ENCODE peak calls at places on chromosome 3, in six cellular contexts. One of them, this sample, is unnamed.

GRCh38 chr3:64612082-64612860 is 75.5 kb downstream of the ADAMTS9 start:
- DNase-seq in mammary epithelial cell: no peak
- DNase-seq in HCT116: no peak
- DNase-seq in H1: no peak
- DNase-seq in K562: no peak
- DNase-seq in GM23248: peak
- DNase-seq in this sample: no peak

GRCh38 chr3:151837057-151837456 is 23.1 kb downstream of the AADAC start:
- DNase-seq in H1: no peak
- DNase-seq in GM23248: peak
- DNase-seq in K562: peak
- DNase-seq in HCT116: peak
- DNase-seq in mammary epithelial cell: peak
- DNase-seq in this sample: peak

GRCh38 chr3:152307829-152308474 is 39.2 kb downstream of the MBNL1 start:
- DNase-seq in K562: no peak
- DNase-seq in H1: no peak
- DNase-seq in GM23248: no peak
- DNase-seq in mammary epithelial cell: no peak
- DNase-seq in HCT116: no peak
- DNase-seq in this sample: no peak

GRCh38 chr3:74267583-74268184 is 346.8 kb downstream of the CNTN3 start:
- DNase-seq in HCT116: no peak
- DNase-seq in mammary epithelial cell: peak
- DNase-seq in K562: peak
- DNase-seq in H1: no peak
- DNase-seq in GM23248: peak
- DNase-seq in this sample: peak

GRCh38 chr3:49715611-49716121 is 3.8 kb downstream of the AMIGO3 start:
- DNase-seq in HCT116: no peak
- DNase-seq in H1: no peak
- DNase-seq in mammary epithelial cell: no peak
- DNase-seq in K562: no peak
- DNase-seq in GM23248: no peak
- DNase-seq in this sample: no peak

GRCh38 chr3:132342183-132342582 is 25.0 kb downstream of the ACP3 start:
- DNase-seq in GM23248: no peak
- DNase-seq in H1: no peak
- DNase-seq in mammary epithelial cell: no peak
- DNase-seq in HCT116: no peak
- DNase-seq in K562: no peak
- DNase-seq in this sample: no peak

GRCh38 chr3:102830415-102830814 is 395.6 kb downstream of the ZPLD1 start:
- DNase-seq in K562: no peak
- DNase-seq in GM23248: no peak
- DNase-seq in mammary epithelial cell: no peak
- DNase-seq in HCT116: no peak
- DNase-seq in H1: no peak
- DNase-seq in this sample: no peak

GRCh38 chr3:71987089-71987735 is 202.3 kb upstream of the PROK2 start:
- DNase-seq in mammary epithelial cell: no peak
- DNase-seq in K562: no peak
- DNase-seq in H1: no peak
- DNase-seq in GM23248: peak
- DNase-seq in HCT116: peak
- DNase-seq in this sample: no peak

GRCh38 chr3:16366-16765 is 180.2 kb upstream of the CHL1 start:
- DNase-seq in mammary epithelial cell: no peak
- DNase-seq in K562: no peak
- DNase-seq in HCT116: no peak
- DNase-seq in H1: no peak
- DNase-seq in GM23248: no peak
- DNase-seq in this sample: no peak

GRCh38 chr3:15892311-15892710 is 94.5 kb upstream of the ANKRD28 start:
- DNase-seq in mammary epithelial cell: no peak
- DNase-seq in GM23248: no peak
- DNase-seq in HCT116: no peak
- DNase-seq in H1: no peak
- DNase-seq in K562: no peak
- DNase-seq in this sample: no peak

GRCh38 chr3:194322701-194323174 is 28.4 kb downstream of the CPN2 start:
- DNase-seq in K562: peak
- DNase-seq in H1: no peak
- DNase-seq in HCT116: peak
- DNase-seq in mammary epithelial cell: peak
- DNase-seq in GM23248: peak
- DNase-seq in this sample: peak

GRCh38 chr3:143001034-143001368 is 369 bp upstream of the U2SURP start:
- DNase-seq in GM23248: no peak
- DNase-seq in H1: no peak
- DNase-seq in K562: no peak
- DNase-seq in mammary epithelial cell: no peak
- DNase-seq in HCT116: no peak
- DNase-seq in this sample: no peak

GRCh38 chr3:172152869-172153268 is 113.5 kb downstream of the FNDC3B start:
- DNase-seq in GM23248: peak
- DNase-seq in H1: no peak
- DNase-seq in HCT116: no peak
- DNase-seq in K562: no peak
- DNase-seq in mammary epithelial cell: no peak
- DNase-seq in this sample: no peak

GRCh38 chr3:131361464-131362421 is 19.8 kb upstream of the NUDT16 start:
- DNase-seq in HCT116: peak
- DNase-seq in mammary epithelial cell: peak
- DNase-seq in GM23248: peak
- DNase-seq in H1: peak
- DNase-seq in K562: peak
- DNase-seq in this sample: peak

DNA sequence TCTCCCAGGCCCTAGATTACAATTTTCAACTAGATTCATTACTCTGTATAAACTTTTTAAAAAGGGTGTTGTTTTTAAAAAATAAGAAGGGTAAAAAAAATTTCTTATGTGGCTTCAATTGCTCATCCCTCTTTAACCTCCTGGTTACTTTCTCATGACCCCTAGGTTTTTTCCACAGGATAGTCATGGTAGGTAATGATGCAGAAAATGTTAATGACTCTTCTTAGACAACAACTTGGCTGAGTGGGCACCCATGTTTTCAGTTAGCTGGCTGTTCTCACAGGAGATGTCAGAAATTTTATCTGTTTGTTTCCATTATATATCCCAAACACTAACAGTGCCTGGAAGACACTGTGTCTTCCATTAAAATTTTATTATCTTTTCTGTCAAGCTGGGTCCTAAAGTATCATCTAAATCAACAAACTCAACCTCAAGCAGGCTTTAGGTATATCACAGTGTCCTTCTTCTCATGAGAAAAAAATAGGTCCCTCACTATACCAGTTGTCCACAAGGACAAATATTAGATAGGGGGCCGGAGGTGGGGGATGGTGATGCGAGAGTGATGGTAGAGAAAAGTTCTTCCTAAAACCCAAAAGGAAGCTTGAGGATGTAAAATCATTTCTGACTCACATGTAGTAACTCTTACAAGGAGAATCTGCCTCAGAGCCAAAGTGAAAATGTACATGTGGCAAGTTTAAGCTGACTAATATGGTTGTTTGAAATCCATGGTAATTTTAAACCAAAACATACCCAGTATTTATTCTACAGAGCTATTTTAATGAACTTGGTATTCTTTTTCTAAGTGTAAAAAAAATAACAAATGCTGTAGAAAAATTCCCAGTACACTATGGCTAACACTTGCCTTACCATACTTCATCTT is 43.3 kb downstream of the PLOD2 start:
- DNase-seq in HCT116: no peak
- DNase-seq in K562: no peak
- DNase-seq in mammary epithelial cell: peak
- DNase-seq in GM23248: peak
- DNase-seq in H1: no peak
- DNase-seq in this sample: no peak
- H3K27ac ChIP-seq in HCT116: no peak
- H3K27ac ChIP-seq in K562: no peak
- H3K27ac ChIP-seq in mammary epithelial cell: no peak
- H3K27ac ChIP-seq in GM23248: peak
- H3K27ac ChIP-seq in H1: no peak
- H3K27ac ChIP-seq in this sample: no peak

GRCh38 chr3:126984391-126985142 is 1.7 kb downstream of the PLXNA1 start:
- DNase-seq in GM23248: peak
- DNase-seq in K562: no peak
- DNase-seq in H1: no peak
- DNase-seq in HCT116: no peak
- DNase-seq in mammary epithelial cell: no peak
- DNase-seq in this sample: no peak

GRCh38 chr3:126985143-126985985 is 2.4 kb downstream of the PLXNA1 start:
- DNase-seq in K562: no peak
- DNase-seq in GM23248: no peak
- DNase-seq in HCT116: no peak
- DNase-seq in H1: no peak
- DNase-seq in mammary epithelial cell: no peak
- DNase-seq in this sample: no peak

GRCh38 chr3:126983276-126983652 is 349 bp downstream of the PLXNA1 start:
- DNase-seq in GM23248: peak
- DNase-seq in mammary epithelial cell: no peak
- DNase-seq in H1: no peak
- DNase-seq in HCT116: no peak
- DNase-seq in K562: peak
- DNase-seq in this sample: no peak

GRCh38 chr3:126982522-126983175 is at the start of gene PLXNA1:
- DNase-seq in K562: peak
- DNase-seq in HCT116: peak
- DNase-seq in H1: peak
- DNase-seq in GM23248: peak
- DNase-seq in mammary epithelial cell: peak
- DNase-seq in this sample: no peak

DNA sequence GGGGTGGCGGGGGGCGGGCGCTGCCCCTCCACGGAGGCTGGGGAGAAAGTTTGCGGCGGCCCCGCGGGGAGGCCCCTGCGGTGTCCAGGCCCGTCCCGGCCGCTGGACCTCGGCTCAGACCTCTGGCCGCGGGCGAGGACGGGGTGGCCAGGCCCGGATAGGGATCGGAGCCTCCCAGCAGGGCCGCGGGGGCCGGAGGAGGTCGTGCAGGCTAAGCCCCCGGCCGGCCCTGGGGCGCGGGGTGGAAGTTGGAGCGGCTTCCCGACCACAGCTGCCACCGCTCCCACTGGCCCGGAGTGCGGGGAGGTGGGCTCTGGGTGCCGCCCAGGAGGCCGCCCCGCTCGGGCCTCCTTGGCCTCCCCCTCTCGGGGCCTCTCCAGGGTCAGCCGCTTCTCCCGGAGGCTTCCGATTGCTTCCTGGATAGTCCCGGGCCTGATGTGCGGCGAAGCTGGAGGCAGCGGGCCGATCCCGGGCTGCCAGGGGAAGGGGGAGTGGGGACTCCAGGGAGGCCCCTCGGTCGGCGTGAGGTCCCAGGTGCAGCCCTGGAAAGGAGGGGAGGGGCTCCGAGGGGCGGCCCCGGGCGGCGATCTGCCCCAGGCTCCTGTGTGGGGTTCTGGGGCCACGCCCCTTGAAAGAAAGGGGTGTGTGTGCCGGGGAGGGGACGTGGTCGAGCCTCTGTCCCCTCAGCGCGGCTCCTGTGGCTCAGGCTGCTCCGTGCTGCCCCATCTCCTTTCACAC is 907 bp downstream of the PLXNA1 start:
- DNase-seq in mammary epithelial cell: peak
- DNase-seq in K562: peak
- DNase-seq in GM23248: peak
- DNase-seq in HCT116: no peak
- DNase-seq in H1: peak
- DNase-seq in this sample: no peak
- TF ChIP-seq EZH2 in mammary epithelial cell: no peak
- TF ChIP-seq EZH2 in K562: no peak
- TF ChIP-seq EZH2 in GM23248: no peak
- TF ChIP-seq EZH2 in HCT116: no peak
- TF ChIP-seq EZH2 in H1: no peak
- TF ChIP-seq EZH2 in this sample: no peak

DNA sequence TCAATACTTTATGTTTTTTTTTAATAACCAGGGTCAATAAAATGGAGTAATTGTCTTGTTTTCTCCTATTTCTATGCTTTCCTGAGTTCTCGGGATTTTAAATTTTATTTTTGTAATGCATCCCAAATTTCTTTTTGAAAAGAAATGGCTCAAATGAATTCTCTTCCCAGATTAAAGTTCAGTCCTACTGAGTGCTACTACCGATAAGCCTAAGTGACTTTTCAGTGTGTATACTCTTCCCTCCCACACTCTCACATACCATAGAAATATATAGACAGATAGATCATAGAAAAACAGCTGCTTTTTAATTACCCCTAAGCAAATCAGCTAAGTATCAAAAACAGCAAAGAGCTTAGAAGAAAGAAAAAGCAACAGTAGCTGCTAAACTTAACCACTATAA is 1.5 kb downstream of the SERPINI1 start:
- DNase-seq in GM23248: no peak
- DNase-seq in HCT116: no peak
- DNase-seq in H1: no peak
- DNase-seq in mammary epithelial cell: no peak
- DNase-seq in K562: no peak
- DNase-seq in this sample: no peak
- H3K27ac ChIP-seq in GM23248: no peak
- H3K27ac ChIP-seq in HCT116: no peak
- H3K27ac ChIP-seq in H1: no peak
- H3K27ac ChIP-seq in mammary epithelial cell: no peak
- H3K27ac ChIP-seq in K562: no peak
- H3K27ac ChIP-seq in this sample: no peak

DNA sequence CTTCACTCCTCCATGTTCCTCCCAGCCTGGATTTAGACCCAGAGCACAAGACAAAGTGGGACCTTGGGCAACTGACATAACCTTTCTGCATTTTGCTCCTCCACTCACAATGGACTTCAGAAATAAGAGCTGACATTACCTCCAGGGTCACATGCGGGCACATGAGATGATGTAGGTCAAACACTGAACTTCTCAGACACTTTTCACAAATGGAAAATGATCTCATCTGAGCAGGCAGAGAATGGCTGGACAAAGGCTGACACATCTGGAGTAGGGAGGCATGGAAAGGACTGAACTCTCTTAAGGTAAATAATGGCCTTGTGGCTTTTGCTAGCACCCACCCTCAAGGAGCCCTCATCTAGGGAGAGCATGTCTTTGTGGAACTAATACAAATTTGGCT is 849.2 kb upstream of the CFAP20DC start:
- DNase-seq in H1: no peak
- DNase-seq in mammary epithelial cell: no peak
- DNase-seq in HCT116: no peak
- DNase-seq in GM23248: no peak
- DNase-seq in K562: no peak
- DNase-seq in this sample: no peak
- TF ChIP-seq EZH2 in H1: no peak
- TF ChIP-seq EZH2 in mammary epithelial cell: no peak
- TF ChIP-seq EZH2 in HCT116: no peak
- TF ChIP-seq EZH2 in GM23248: no peak
- TF ChIP-seq EZH2 in K562: no peak
- TF ChIP-seq EZH2 in this sample: no peak

DNA sequence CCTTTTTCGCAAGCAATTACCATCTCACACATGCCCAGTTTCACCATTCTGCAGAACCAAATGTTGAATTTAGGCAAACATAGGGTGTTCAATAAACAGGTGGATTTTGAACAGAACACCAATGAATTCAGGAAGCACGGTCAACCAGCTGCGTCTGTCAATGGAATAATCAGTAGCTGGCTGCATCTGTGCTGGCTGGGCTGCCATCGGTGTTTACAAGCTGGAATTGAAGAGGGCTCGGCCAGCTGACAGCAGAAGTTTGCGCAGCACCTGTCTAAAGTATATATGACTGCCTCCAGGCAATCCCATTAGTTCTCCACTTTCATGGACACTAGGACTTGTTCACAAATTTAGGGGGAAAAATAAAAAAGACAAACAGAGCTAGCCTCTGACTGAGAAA is 996.4 kb upstream of the CFAP20DC start:
- DNase-seq in H1: no peak
- DNase-seq in GM23248: no peak
- DNase-seq in HCT116: no peak
- DNase-seq in K562: no peak
- DNase-seq in mammary epithelial cell: no peak
- DNase-seq in this sample: no peak
- H3K27ac ChIP-seq in H1: no peak
- H3K27ac ChIP-seq in GM23248: no peak
- H3K27ac ChIP-seq in HCT116: no peak
- H3K27ac ChIP-seq in K562: no peak
- H3K27ac ChIP-seq in mammary epithelial cell: no peak
- H3K27ac ChIP-seq in this sample: no peak

This sample was measured in keratinocyte.